ENCODE peak calls at places on chromosomes 1 and 21, in six cellular contexts. One of them, this sample, is unnamed.

GRCh38 chr1:62746086-62746808 is 37.7 kb upstream of the ATG4C start:
- DNase-seq in activated CD8-positive, alpha-beta memory T cell treated with anti-CD3 and anti-CD28 coated beads, Interleukin-2, amount 50 U/mL, for 48 hours: no peak
- DNase-seq in NCI-H1417: peak
- DNase-seq in neural crest cell: no peak
- DNase-seq in activated CD4-positive, CD25-positive, alpha-beta regulatory T cell treated with anti-CD3 and anti-CD28 coated beads, Interleukin-2, amount 50 U/mL, for 72 hours: no peak
- DNase-seq in T-cell: no peak
- DNase-seq in this sample: no peak

GRCh38 chr1:94096797-94097549 is 24.0 kb downstream of the ABCA4 start:
- DNase-seq in activated CD8-positive, alpha-beta memory T cell treated with anti-CD3 and anti-CD28 coated beads, Interleukin-2, amount 50 U/mL, for 48 hours: no peak
- DNase-seq in NCI-H1417: no peak
- DNase-seq in neural crest cell: no peak
- DNase-seq in activated CD4-positive, CD25-positive, alpha-beta regulatory T cell treated with anti-CD3 and anti-CD28 coated beads, Interleukin-2, amount 50 U/mL, for 72 hours: no peak
- DNase-seq in T-cell: no peak
- DNase-seq in this sample: no peak

GRCh38 chr1:31984419-31985347 is 29.0 kb upstream of the KHDRBS1 start:
- DNase-seq in activated CD8-positive, alpha-beta memory T cell treated with anti-CD3 and anti-CD28 coated beads, Interleukin-2, amount 50 U/mL, for 48 hours: no peak
- DNase-seq in NCI-H1417: peak
- DNase-seq in neural crest cell: no peak
- DNase-seq in activated CD4-positive, CD25-positive, alpha-beta regulatory T cell treated with anti-CD3 and anti-CD28 coated beads, Interleukin-2, amount 50 U/mL, for 72 hours: no peak
- DNase-seq in T-cell: no peak
- DNase-seq in this sample: peak

GRCh38 chr21:44415073-44416025 is 40.0 kb upstream of the LRRC3 start:
- DNase-seq in activated CD8-positive, alpha-beta memory T cell treated with anti-CD3 and anti-CD28 coated beads, Interleukin-2, amount 50 U/mL, for 48 hours: peak
- DNase-seq in NCI-H1417: no peak
- DNase-seq in neural crest cell: no peak
- DNase-seq in activated CD4-positive, CD25-positive, alpha-beta regulatory T cell treated with anti-CD3 and anti-CD28 coated beads, Interleukin-2, amount 50 U/mL, for 72 hours: no peak
- DNase-seq in T-cell: no peak
- DNase-seq in this sample: no peak

GRCh38 chr1:241638091-241638682 is 2.0 kb downstream of the CHML start:
- DNase-seq in activated CD8-positive, alpha-beta memory T cell treated with anti-CD3 and anti-CD28 coated beads, Interleukin-2, amount 50 U/mL, for 48 hours: no peak
- DNase-seq in NCI-H1417: no peak
- DNase-seq in neural crest cell: no peak
- DNase-seq in activated CD4-positive, CD25-positive, alpha-beta regulatory T cell treated with anti-CD3 and anti-CD28 coated beads, Interleukin-2, amount 50 U/mL, for 72 hours: no peak
- DNase-seq in T-cell: no peak
- DNase-seq in this sample: no peak

GRCh38 chr1:19735419-19736127 is 64.1 kb downstream of the TMCO4 start:
- DNase-seq in activated CD8-positive, alpha-beta memory T cell treated with anti-CD3 and anti-CD28 coated beads, Interleukin-2, amount 50 U/mL, for 48 hours: no peak
- DNase-seq in NCI-H1417: no peak
- DNase-seq in neural crest cell: no peak
- DNase-seq in activated CD4-positive, CD25-positive, alpha-beta regulatory T cell treated with anti-CD3 and anti-CD28 coated beads, Interleukin-2, amount 50 U/mL, for 72 hours: no peak
- DNase-seq in T-cell: no peak
- DNase-seq in this sample: no peak

GRCh38 chr1:234258071-234258470 is 115.2 kb upstream of the COA6 start:
- DNase-seq in activated CD8-positive, alpha-beta memory T cell treated with anti-CD3 and anti-CD28 coated beads, Interleukin-2, amount 50 U/mL, for 48 hours: no peak
- DNase-seq in NCI-H1417: no peak
- DNase-seq in neural crest cell: no peak
- DNase-seq in activated CD4-positive, CD25-positive, alpha-beta regulatory T cell treated with anti-CD3 and anti-CD28 coated beads, Interleukin-2, amount 50 U/mL, for 72 hours: no peak
- DNase-seq in T-cell: no peak
- DNase-seq in this sample: no peak

GRCh38 chr1:111948209-111949131 is 41.0 kb downstream of the KCND3 start:
- DNase-seq in activated CD8-positive, alpha-beta memory T cell treated with anti-CD3 and anti-CD28 coated beads, Interleukin-2, amount 50 U/mL, for 48 hours: no peak
- DNase-seq in NCI-H1417: peak
- DNase-seq in neural crest cell: no peak
- DNase-seq in activated CD4-positive, CD25-positive, alpha-beta regulatory T cell treated with anti-CD3 and anti-CD28 coated beads, Interleukin-2, amount 50 U/mL, for 72 hours: no peak
- DNase-seq in T-cell: no peak
- DNase-seq in this sample: no peak

GRCh38 chr1:168301664-168302320 is 21.1 kb downstream of the TBX19 start:
- DNase-seq in activated CD8-positive, alpha-beta memory T cell treated with anti-CD3 and anti-CD28 coated beads, Interleukin-2, amount 50 U/mL, for 48 hours: no peak
- DNase-seq in NCI-H1417: no peak
- DNase-seq in neural crest cell: no peak
- DNase-seq in activated CD4-positive, CD25-positive, alpha-beta regulatory T cell treated with anti-CD3 and anti-CD28 coated beads, Interleukin-2, amount 50 U/mL, for 72 hours: no peak
- DNase-seq in T-cell: no peak
- DNase-seq in this sample: no peak

GRCh38 chr1:188050250-188050649 is 1221.5 kb downstream of the PLA2G4A start:
- DNase-seq in activated CD8-positive, alpha-beta memory T cell treated with anti-CD3 and anti-CD28 coated beads, Interleukin-2, amount 50 U/mL, for 48 hours: no peak
- DNase-seq in NCI-H1417: no peak
- DNase-seq in neural crest cell: no peak
- DNase-seq in activated CD4-positive, CD25-positive, alpha-beta regulatory T cell treated with anti-CD3 and anti-CD28 coated beads, Interleukin-2, amount 50 U/mL, for 72 hours: no peak
- DNase-seq in T-cell: no peak
- DNase-seq in this sample: no peak

GRCh38 chr1:97893844-97894243 is 27.0 kb downstream of the DPYD start:
- DNase-seq in activated CD8-positive, alpha-beta memory T cell treated with anti-CD3 and anti-CD28 coated beads, Interleukin-2, amount 50 U/mL, for 48 hours: no peak
- DNase-seq in NCI-H1417: peak
- DNase-seq in neural crest cell: no peak
- DNase-seq in activated CD4-positive, CD25-positive, alpha-beta regulatory T cell treated with anti-CD3 and anti-CD28 coated beads, Interleukin-2, amount 50 U/mL, for 72 hours: no peak
- DNase-seq in T-cell: no peak
- DNase-seq in this sample: no peak

GRCh38 chr1:113758631-113759340 is 500 bp downstream of the PHTF1 start:
- DNase-seq in activated CD8-positive, alpha-beta memory T cell treated with anti-CD3 and anti-CD28 coated beads, Interleukin-2, amount 50 U/mL, for 48 hours: peak
- DNase-seq in NCI-H1417: peak
- DNase-seq in neural crest cell: peak
- DNase-seq in activated CD4-positive, CD25-positive, alpha-beta regulatory T cell treated with anti-CD3 and anti-CD28 coated beads, Interleukin-2, amount 50 U/mL, for 72 hours: peak
- DNase-seq in T-cell: peak
- DNase-seq in this sample: peak